ENCODE peak calls at places on chromosomes 4 and X, in four cellular contexts. T is AG04450; G is SK-MEL-5; H is activated naive CD8-positive, alpha-beta T cell treated with anti-CD3 and anti-CD28 coated beads for 36 hours. L is an unnamed sample.

GRCh38 chr4:72076562-72076961 is 44.8 kb downstream of the NPFFR2 start:
- DNase-seq in T (no peak), G (no peak), H (no peak), L (no peak)

GRCh38 chrX:37871626-37872302 is 24.4 kb upstream of the DYNLT3 start:
- DNase-seq in T (peak; percentile 65), G (peak; percentile 32), H (no peak), L (peak; percentile 79)

GRCh38 chr4:183546376-183546775 is 41.5 kb downstream of the ING2 start:
- DNase-seq in T (no peak), G (no peak), H (no peak), L (no peak)

GRCh38 chr4:81084624-81085023 is 54.1 kb downstream of the BMP3 start:
- DNase-seq in T (peak; percentile 18), G (no peak), H (no peak), L (no peak)

GRCh38 chr4:51894246-51894645 is 51.3 kb downstream of the DCUN1D4 start:
- DNase-seq in T (no peak), G (no peak), H (no peak), L (peak; percentile 46)

GRCh38 chrX:87706134-87706533 is 188.5 kb downstream of the KLHL4 start:
- DNase-seq in T (no peak), G (no peak), H (no peak), L (no peak)

GRCh38 chr4:143482753-143483362 is 30.6 kb upstream of the SMARCA5 start:
- DNase-seq in T (peak; percentile 36), G (peak; percentile 68), H (no peak), L (peak; percentile 78)

GRCh38 chrX:111262086-111262485 is 8.2 kb downstream of the CAPN6 start:
- DNase-seq in T (no peak), G (no peak), H (no peak), L (no peak)

GRCh38 chr4:24477919-24478318 is 106.4 kb downstream of the DHX15 start:
- DNase-seq in T (peak; percentile 76), G (peak; percentile 28), H (no peak), L (peak; percentile 73)

GRCh38 chr4:72374156-72374555 is 194.9 kb downstream of the ADAMTS3 start:
- DNase-seq in T (no peak), G (no peak), H (no peak), L (no peak)

GRCh38 chrX:130834149-130834548 is 68.9 kb downstream of the ENOX2 start:
- DNase-seq in T (no peak), G (no peak), H (no peak), L (no peak)

GRCh38 chr4:108144451-108144850 is 24.3 kb downstream of the LEF1 start:
- DNase-seq in T (no peak), G (peak; percentile 80), H (peak; percentile 63), L (no peak)

GRCh38 chr4:145066063-145066501 is 31.9 kb downstream of the ANAPC10 start:
- DNase-seq in T (no peak), G (peak; percentile 72), H (no peak), L (no peak)

GRCh38 chr4:137909910-137910309 is 332.2 kb downstream of the SLC7A11 start:
- DNase-seq in T (no peak), G (peak; percentile 8), H (no peak), L (no peak)

GRCh38 chr4:8010618-8011017 is 71.0 kb upstream of the AFAP1 start:
- DNase-seq in T (no peak), G (peak; percentile 51), H (no peak), L (peak; percentile 8)

GRCh38 chr4:7134737-7135388 is 57.5 kb upstream of the SORCS2 start:
- DNase-seq in T (peak; percentile 68), G (no peak), H (no peak), L (no peak)

GRCh38 chrX:102345916-102346315 is 93.9 kb downstream of the NXF2B start:
- DNase-seq in T (no peak), G (peak; percentile 54), H (peak; percentile 25), L (peak; percentile 41)

GRCh38 chr4:167101035-167101434 is 133.3 kb downstream of the SPOCK3 start:
- DNase-seq in T (no peak), G (no peak), H (no peak), L (no peak)

GRCh38 chrX:110341189-110342035 is 17.2 kb upstream of the RTL9 start:
- DNase-seq in T (peak; percentile 44), G (peak; percentile 29), H (no peak), L (no peak)

GRCh38 chr4:94947681-94948108 is 189.9 kb downstream of the BMPR1B start:
- DNase-seq in T (no peak), G (no peak), H (no peak), L (no peak)

GRCh38 chr4:72631296-72631695 is 62.3 kb upstream of the ADAMTS3 start:
- DNase-seq in T (peak; percentile 3), G (no peak), H (no peak), L (no peak)